ENCODE peak calls at places on chromosomes 2 and 18, in nine cellular contexts. T is Calu3, X is GM20000, I is fibroblast of the aortic adventitia, D is heart right ventricle, O is foreskin keratinocyte, M is cardiac muscle cell, P is HCT116, G is brain microvascular endothelial cell. Z is an unnamed sample.

GRCh38 chr18:212780-213179 is 54.4 kb downstream of the USP14 start:
- DNase-seq in M (peak; percentile 9), D (no peak), P (no peak), T (no peak), G (no peak), O (no peak), I (no peak), X (no peak), Z (no peak)

GRCh38 chr2:133421516-133422324 is 146.5 kb downstream of the NCKAP5 start:
- DNase-seq in M (peak; percentile 9), T (peak; percentile 42), I (peak; percentile 79), X (peak; percentile 15), P (no peak), O (no peak), G (no peak), D (peak; percentile 35), Z (no peak)

GRCh38 chr2:933734-934295 is 16.8 kb upstream of the SNTG2 start:
- DNase-seq in D (no peak), G (no peak), O (no peak), P (no peak), M (peak; percentile 68), X (no peak), T (no peak), I (no peak), Z (no peak)

GRCh38 chr2:214011676-214012075 is 399.2 kb upstream of the VWC2L start:
- DNase-seq in D (no peak), I (no peak), M (no peak), G (no peak), P (no peak), O (no peak), T (no peak), X (no peak), Z (no peak)

GRCh38 chr2:163364736-163365135 is 371.1 kb downstream of the FIGN start:
- DNase-seq in X (no peak), M (no peak), P (no peak), T (no peak), I (no peak), O (no peak), G (no peak), D (no peak), Z (no peak)

GRCh38 chr18:2889761-2890192 is 43.0 kb downstream of the EMILIN2 start:
- DNase-seq in G (peak; percentile 62), X (no peak), M (peak; percentile 61), I (peak; percentile 49), T (no peak), P (no peak), D (no peak), O (no peak), Z (no peak)

GRCh38 chr2:18169121-18169786 is 290.8 kb downstream of the KCNS3 start:
- DNase-seq in D (no peak), X (no peak), P (no peak), O (no peak), G (no peak), M (peak; percentile 3), I (no peak), T (no peak), Z (no peak)

GRCh38 chr2:62266433-62267038 is 70.6 kb downstream of the B3GNT2 start:
- DNase-seq in X (no peak), G (peak; percentile 78), T (no peak), P (no peak), O (no peak), D (no peak), I (peak; percentile 71), M (peak; percentile 83), Z (no peak)

GRCh38 chr2:117470311-117471095 is 344.0 kb upstream of the DDX18 start:
- DNase-seq in P (peak; percentile 6), I (no peak), O (no peak), M (no peak), T (peak; percentile 38), G (no peak), D (peak; percentile 6), X (peak; percentile 18), Z (peak; percentile 32)

DNA sequence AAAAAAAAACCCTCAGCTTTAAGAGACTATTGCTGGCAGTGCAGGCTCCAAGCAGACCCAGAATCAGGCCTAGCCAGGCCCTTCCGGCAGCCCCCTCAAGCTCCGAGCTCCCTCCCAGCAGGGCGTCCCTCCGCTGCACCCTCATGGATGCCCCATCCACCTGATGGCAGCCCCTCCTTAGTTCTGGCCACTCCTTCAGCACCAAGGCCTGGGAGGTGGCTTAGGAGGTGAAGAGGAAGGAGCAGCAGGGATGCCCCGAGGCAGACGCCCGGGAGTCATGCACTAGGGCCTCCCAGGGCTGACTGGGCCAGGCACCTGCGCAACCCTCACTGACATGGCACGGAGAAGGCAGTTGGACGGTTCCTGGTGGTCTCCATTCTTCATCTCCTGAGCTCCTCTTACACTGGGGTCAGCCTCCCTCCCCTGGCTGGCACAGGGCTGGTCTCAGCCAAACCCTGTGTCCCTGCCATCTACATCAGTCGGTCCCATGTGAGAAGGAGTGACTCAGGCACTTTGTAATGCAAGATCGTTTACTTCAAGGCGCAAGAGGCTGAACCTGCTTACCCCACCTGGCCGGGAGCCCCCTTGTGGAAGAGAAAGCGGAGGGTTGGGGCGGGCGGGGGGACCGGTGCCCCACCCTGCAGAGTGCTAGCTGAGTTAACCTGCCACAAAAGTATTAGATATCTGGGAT is 53.5 kb upstream of the ID2 start:
- DNase-seq in X (peak; percentile 51), M (no peak), T (peak; percentile 68), D (no peak), G (no peak), O (no peak), P (peak; percentile 75), I (no peak), Z (no peak)
- TF ChIP-seq CTCF in X (no peak), M (no peak), T (peak; percentile 48), D (no peak), G (no peak), O (no peak), P (peak; percentile 55), I (no peak), Z (no peak)

GRCh38 chr18:45838302-45839070 is 13.0 kb downstream of the SIGLEC15 start:
- DNase-seq in I (no peak), P (no peak), T (no peak), M (no peak), G (no peak), D (no peak), O (no peak), X (no peak), Z (peak; percentile 51)
- TF ChIP-seq CTCF in I (no peak), P (no peak), T (no peak), M (no peak), G (no peak), D (no peak), O (no peak), X (no peak), Z (no peak)

GRCh38 chr18:55577812-55578539 is 10.0 kb downstream of the TCF4 start:
- DNase-seq in T (no peak), G (no peak), X (no peak), O (no peak), I (no peak), P (no peak), M (no peak), D (no peak), Z (no peak)
- TF ChIP-seq CTCF in T (no peak), G (peak; percentile 31), X (no peak), O (peak; percentile 47), I (no peak), P (no peak), M (no peak), D (no peak), Z (no peak)

GRCh38 chr18:63131106-63131943 is 188.2 kb downstream of the BCL2 start:
- DNase-seq in D (peak; percentile 74), T (peak; percentile 56), P (no peak), O (no peak), G (peak; percentile 59), X (peak; percentile 52), M (peak; percentile 75), I (peak; percentile 81), Z (peak; percentile 44)
- TF ChIP-seq CTCF in D (peak; percentile 41), T (peak; percentile 51), P (peak; percentile 62), O (peak; percentile 72), G (peak; percentile 73), X (peak; percentile 39), M (peak; percentile 68), I (peak; percentile 75), Z (peak; percentile 50)

DNA sequence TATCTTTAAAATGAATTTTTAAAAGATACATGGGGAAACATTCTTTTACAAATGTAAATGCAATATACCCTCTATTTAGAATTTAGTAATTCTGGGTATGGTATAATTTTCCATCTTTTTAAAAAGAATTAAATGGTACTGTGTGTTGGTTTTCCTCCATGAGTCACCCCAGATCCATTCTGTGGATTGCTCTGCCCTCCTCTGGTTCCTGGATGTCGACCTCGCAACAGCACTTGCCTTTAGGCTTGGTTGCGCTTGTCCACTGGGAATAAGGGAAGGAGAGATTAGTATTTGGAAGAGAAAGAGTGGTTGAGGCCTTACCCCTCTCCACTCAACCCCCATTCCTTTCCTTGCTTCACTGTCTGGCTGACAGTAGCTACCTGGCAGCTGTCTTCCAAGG is 90.4 kb downstream of the FTCDNL1 start:
- DNase-seq in T (no peak), I (no peak), D (no peak), M (no peak), P (no peak), X (no peak), G (no peak), O (no peak), Z (no peak)
- TF ChIP-seq CTCF in T (no peak), I (no peak), D (no peak), M (no peak), P (no peak), X (no peak), G (no peak), O (no peak), Z (no peak)

DNA sequence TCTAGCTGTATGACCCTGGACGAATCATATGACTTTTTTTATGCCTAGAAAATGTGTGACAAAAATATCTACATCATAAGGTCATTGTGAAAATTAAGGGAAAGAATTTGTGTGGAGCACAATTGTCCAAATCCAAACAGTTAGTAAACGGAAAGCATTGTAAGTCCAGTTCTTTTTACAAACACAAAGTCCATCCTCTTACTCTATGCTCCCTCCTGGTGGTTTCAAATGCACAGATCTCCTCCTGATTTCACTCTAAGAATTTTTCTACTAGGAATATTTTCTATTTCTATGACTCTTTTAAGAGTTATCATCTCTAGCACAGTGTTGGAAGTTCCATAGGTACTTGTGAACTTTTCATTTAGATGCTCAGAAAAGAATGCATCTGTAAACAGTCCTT is 125.2 kb upstream of the ARL5A start:
- DNase-seq in T (no peak), I (no peak), O (no peak), M (no peak), G (no peak), D (no peak), P (no peak), X (no peak), Z (no peak)
- TF ChIP-seq CTCF in T (no peak), I (no peak), O (peak; percentile 19), M (no peak), G (no peak), D (no peak), P (no peak), X (no peak), Z (no peak)